ENCODE peak calls at places on chromosome 6, in nine cellular contexts. G, W, C, B, H, S, Z, M and O are unnamed samples.

GRCh38 chr6:79438015-79438414 is 99.2 kb downstream of the LCA5 start:
- DNase-seq in G (no peak), W (no peak), C (peak; percentile 51), B (no peak), H (no peak), S (no peak), Z (no peak), M (no peak), O (no peak)

GRCh38 chr6:110551088-110551487 is 74.7 kb upstream of the SLC22A16 start:
- DNase-seq in G (no peak), W (no peak), C (no peak), B (no peak), H (no peak), S (no peak), Z (no peak), M (no peak), O (no peak)

GRCh38 chr6:35259194-35259945 is at the start of gene ZNF76:
- DNase-seq in G (peak; percentile 99), W (peak; percentile 98), C (peak; percentile 99), B (peak; percentile 79), H (peak; percentile 96), S (peak; percentile 94), Z (peak; percentile 98), M (peak; percentile 99), O (peak; percentile 98)

GRCh38 chr6:134722996-134723871 is 226.7 kb downstream of the ALDH8A1 start:
- DNase-seq in G (no peak), W (no peak), C (no peak), B (no peak), H (no peak), S (peak; percentile 7), Z (no peak), M (no peak), O (no peak)

GRCh38 chr6:34178361-34179105 is 32.6 kb upstream of the GRM4 start:
- DNase-seq in G (no peak), W (no peak), C (no peak), B (no peak), H (no peak), S (no peak), Z (no peak), M (no peak), O (no peak)

GRCh38 chr6:73694711-73695411 is 1.1 kb upstream of the CD109 start:
- DNase-seq in G (no peak), W (no peak), C (no peak), B (no peak), H (no peak), S (peak; percentile 64), Z (peak; percentile 28), M (no peak), O (no peak)

GRCh38 chr6:47047479-47048411 is 5.6 kb upstream of the ADGRF1 start:
- DNase-seq in G (peak; percentile 58), W (no peak), C (no peak), B (no peak), H (peak; percentile 28), S (peak; percentile 67), Z (peak; percentile 50), M (peak; percentile 88), O (peak; percentile 61)

GRCh38 chr6:46491201-46491788 is at the start of gene RCAN2:
- DNase-seq in G (peak; percentile 65), W (peak; percentile 68), C (peak; percentile 81), B (no peak), H (peak; percentile 59), S (peak; percentile 43), Z (peak; percentile 77), M (peak; percentile 80), O (peak; percentile 63)

GRCh38 chr6:54135665-54136370 is 24.6 kb downstream of the MLIP start:
- DNase-seq in G (no peak), W (no peak), C (no peak), B (no peak), H (no peak), S (peak; percentile 2), Z (peak; percentile 18), M (peak; percentile 31), O (no peak)

GRCh38 chr6:579339-579738 is 77.6 kb downstream of the HUS1B start:
- DNase-seq in G (no peak), W (no peak), C (no peak), B (no peak), H (no peak), S (peak; percentile 16), Z (no peak), M (peak; percentile 34), O (no peak)

GRCh38 chr6:41939848-41940758 is 1.5 kb downstream of the CCND3 start:
- DNase-seq in G (no peak), W (peak; percentile 88), C (no peak), B (no peak), H (peak; percentile 11), S (no peak), Z (no peak), M (peak; percentile 78), O (peak; percentile 32)

GRCh38 chr6:125098253-125098652 is 55.3 kb upstream of the TPD52L1 start:
- DNase-seq in G (no peak), W (no peak), C (no peak), B (no peak), H (no peak), S (no peak), Z (no peak), M (no peak), O (no peak)

GRCh38 chr6:53492860-53493634 is 51.9 kb downstream of the GCLC start:
- DNase-seq in G (peak; percentile 21), W (no peak), C (no peak), B (no peak), H (no peak), S (peak; percentile 73), Z (peak; percentile 62), M (peak; percentile 63), O (no peak)

GRCh38 chr6:139888691-139889122 is 514.3 kb upstream of the CITED2 start:
- DNase-seq in G (no peak), W (no peak), C (no peak), B (no peak), H (no peak), S (peak; percentile 40), Z (no peak), M (no peak), O (no peak)

GRCh38 chr6:169070506-169071176 is 183.0 kb downstream of the THBS2 start:
- DNase-seq in G (no peak), W (peak; percentile 79), C (peak; percentile 85), B (no peak), H (no peak), S (peak; percentile 94), Z (no peak), M (peak; percentile 80), O (peak; percentile 41)